ENCODE peak calls at places on chromosome 13, in eight cellular contexts. One of them, this sample, is unnamed.

GRCh38 chr13:102721800-102722231 is 27.0 kb upstream of the METTL21C start:
- DNase-seq in Karpas-422: no peak
- DNase-seq in adrenal gland: no peak
- DNase-seq in pancreas: no peak
- DNase-seq in right cardiac atrium: no peak
- DNase-seq in psoas muscle: peak; percentile 20
- DNase-seq in mammary epithelial cell: no peak
- DNase-seq in aorta: no peak
- DNase-seq in this sample: no peak

GRCh38 chr13:40776232-40776631 is 5.2 kb upstream of the MRPS31 start:
- DNase-seq in pancreas: no peak
- DNase-seq in mammary epithelial cell: no peak
- DNase-seq in Karpas-422: no peak
- DNase-seq in aorta: no peak
- DNase-seq in adrenal gland: no peak
- DNase-seq in psoas muscle: no peak
- DNase-seq in right cardiac atrium: no peak
- DNase-seq in this sample: no peak

GRCh38 chr13:107035778-107036177 is 467.8 kb upstream of the ARGLU1 start:
- DNase-seq in Karpas-422: no peak
- DNase-seq in psoas muscle: no peak
- DNase-seq in mammary epithelial cell: no peak
- DNase-seq in adrenal gland: no peak
- DNase-seq in right cardiac atrium: no peak
- DNase-seq in pancreas: no peak
- DNase-seq in aorta: no peak
- DNase-seq in this sample: no peak

GRCh38 chr13:84609716-84610115 is 727.4 kb upstream of the SLITRK1 start:
- DNase-seq in Karpas-422: no peak
- DNase-seq in aorta: no peak
- DNase-seq in adrenal gland: no peak
- DNase-seq in psoas muscle: no peak
- DNase-seq in pancreas: no peak
- DNase-seq in right cardiac atrium: no peak
- DNase-seq in mammary epithelial cell: peak; percentile 65
- DNase-seq in this sample: no peak

GRCh38 chr13:92843549-92843948 is 383.1 kb upstream of the GPC6 start:
- DNase-seq in mammary epithelial cell: peak; percentile 60
- DNase-seq in aorta: no peak
- DNase-seq in Karpas-422: no peak
- DNase-seq in psoas muscle: no peak
- DNase-seq in pancreas: no peak
- DNase-seq in right cardiac atrium: no peak
- DNase-seq in adrenal gland: no peak
- DNase-seq in this sample: no peak

GRCh38 chr13:95335667-95336066 is 34.4 kb upstream of the ABCC4 start:
- DNase-seq in right cardiac atrium: no peak
- DNase-seq in psoas muscle: no peak
- DNase-seq in pancreas: no peak
- DNase-seq in mammary epithelial cell: peak; percentile 32
- DNase-seq in adrenal gland: no peak
- DNase-seq in aorta: no peak
- DNase-seq in Karpas-422: no peak
- DNase-seq in this sample: no peak

GRCh38 chr13:75364131-75364713 is 117.7 kb downstream of the TBC1D4 start:
- DNase-seq in psoas muscle: no peak
- DNase-seq in adrenal gland: no peak
- DNase-seq in Karpas-422: no peak
- DNase-seq in mammary epithelial cell: peak; percentile 85
- DNase-seq in aorta: no peak
- DNase-seq in right cardiac atrium: no peak
- DNase-seq in pancreas: no peak
- DNase-seq in this sample: no peak

GRCh38 chr13:106011600-106011999 is 523.9 kb downstream of the EFNB2 start:
- DNase-seq in adrenal gland: no peak
- DNase-seq in Karpas-422: no peak
- DNase-seq in mammary epithelial cell: no peak
- DNase-seq in right cardiac atrium: no peak
- DNase-seq in pancreas: no peak
- DNase-seq in psoas muscle: no peak
- DNase-seq in aorta: no peak
- DNase-seq in this sample: no peak

GRCh38 chr13:104327217-104327616 is 1261.0 kb upstream of the SLC10A2 start:
- DNase-seq in psoas muscle: no peak
- DNase-seq in pancreas: no peak
- DNase-seq in right cardiac atrium: no peak
- DNase-seq in adrenal gland: no peak
- DNase-seq in mammary epithelial cell: peak; percentile 15
- DNase-seq in Karpas-422: no peak
- DNase-seq in aorta: no peak
- DNase-seq in this sample: no peak

GRCh38 chr13:30864352-30865130 is 41.5 kb upstream of the MEDAG start:
- DNase-seq in adrenal gland: no peak
- DNase-seq in mammary epithelial cell: peak; percentile 41
- DNase-seq in aorta: no peak
- DNase-seq in right cardiac atrium: no peak
- DNase-seq in pancreas: no peak
- DNase-seq in Karpas-422: no peak
- DNase-seq in psoas muscle: no peak
- DNase-seq in this sample: no peak

GRCh38 chr13:30332516-30333165 is 25.3 kb upstream of the KATNAL1 start:
- DNase-seq in aorta: no peak
- DNase-seq in right cardiac atrium: no peak
- DNase-seq in mammary epithelial cell: no peak
- DNase-seq in adrenal gland: no peak
- DNase-seq in pancreas: no peak
- DNase-seq in Karpas-422: peak; percentile 94
- DNase-seq in psoas muscle: no peak
- DNase-seq in this sample: no peak

GRCh38 chr13:67643656-67644055 is 413.5 kb upstream of the PCDH9 start:
- DNase-seq in psoas muscle: no peak
- DNase-seq in Karpas-422: no peak
- DNase-seq in adrenal gland: no peak
- DNase-seq in right cardiac atrium: no peak
- DNase-seq in aorta: no peak
- DNase-seq in pancreas: no peak
- DNase-seq in mammary epithelial cell: no peak
- DNase-seq in this sample: no peak

GRCh38 chr13:79398915-79399314 is 7.1 kb downstream of the RBM26 start:
- DNase-seq in aorta: no peak
- DNase-seq in psoas muscle: no peak
- DNase-seq in right cardiac atrium: no peak
- DNase-seq in Karpas-422: no peak
- DNase-seq in pancreas: no peak
- DNase-seq in adrenal gland: no peak
- DNase-seq in mammary epithelial cell: peak; percentile 64
- DNase-seq in this sample: no peak

GRCh38 chr13:97499181-97499580 is 65.2 kb downstream of the RAP2A start:
- DNase-seq in aorta: no peak
- DNase-seq in mammary epithelial cell: no peak
- DNase-seq in pancreas: no peak
- DNase-seq in Karpas-422: no peak
- DNase-seq in right cardiac atrium: no peak
- DNase-seq in adrenal gland: no peak
- DNase-seq in psoas muscle: no peak
- DNase-seq in this sample: no peak

GRCh38 chr13:44273991-44274810 is 99.4 kb upstream of the SERP2 start:
- DNase-seq in right cardiac atrium: no peak
- DNase-seq in adrenal gland: no peak
- DNase-seq in Karpas-422: peak; percentile 69
- DNase-seq in aorta: no peak
- DNase-seq in psoas muscle: no peak
- DNase-seq in mammary epithelial cell: no peak
- DNase-seq in pancreas: no peak
- DNase-seq in this sample: no peak

DNA sequence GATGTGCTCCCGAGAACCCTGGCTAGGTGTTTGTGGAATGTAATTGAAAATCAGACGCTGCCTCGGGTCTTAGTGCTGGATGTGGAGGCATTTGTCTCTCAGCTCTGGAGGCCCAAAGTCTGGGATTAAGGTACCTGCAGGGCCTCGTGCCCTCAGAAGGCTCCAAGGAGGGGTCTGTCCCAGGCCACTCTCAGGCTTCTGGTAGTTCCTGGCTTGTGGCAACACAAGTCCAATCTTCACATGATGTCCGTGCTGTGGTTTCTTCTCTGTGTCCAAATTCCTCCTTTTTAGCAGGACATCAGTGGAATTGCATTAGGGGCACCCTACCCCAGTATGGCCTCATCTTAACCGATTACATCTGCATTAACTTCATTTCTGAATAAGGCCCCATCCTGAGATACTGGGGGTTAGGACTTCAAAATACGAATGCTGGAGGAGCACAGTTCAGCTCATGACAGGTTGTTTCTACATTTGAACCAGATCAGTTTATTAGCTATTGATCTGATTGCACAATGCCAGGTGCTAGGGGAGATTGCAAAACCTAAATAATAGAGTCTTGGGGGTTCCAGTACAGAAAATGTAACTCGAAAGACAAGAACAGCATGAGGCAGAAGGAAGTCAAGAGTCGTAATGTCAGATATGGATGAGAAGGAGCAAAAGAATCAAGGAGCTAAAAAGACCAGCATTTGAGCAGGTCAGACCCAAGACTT is 3.9 kb downstream of the ARHGEF7 start:
- DNase-seq in adrenal gland: no peak
- DNase-seq in Karpas-422: no peak
- DNase-seq in right cardiac atrium: no peak
- DNase-seq in mammary epithelial cell: no peak
- DNase-seq in pancreas: no peak
- DNase-seq in psoas muscle: no peak
- DNase-seq in aorta: no peak
- DNase-seq in this sample: no peak
- H3K27ac ChIP-seq in adrenal gland: no peak overlapping the region
- H3K27ac ChIP-seq in Karpas-422: no peak overlapping the region
- H3K27ac ChIP-seq in right cardiac atrium: no peak overlapping the region
- H3K27ac ChIP-seq in mammary epithelial cell: no peak overlapping the region
- H3K27ac ChIP-seq in pancreas: no peak overlapping the region
- H3K27ac ChIP-seq in psoas muscle: peak overlapping the region; percentile 50
- H3K27ac ChIP-seq in aorta: peak overlapping the region; percentile 46
- H3K27ac ChIP-seq in this sample: no peak overlapping the region

GRCh38 chr13:27141746-27142145 is 29.9 kb downstream of the USP12 start:
- DNase-seq in psoas muscle: no peak
- DNase-seq in Karpas-422: no peak
- DNase-seq in mammary epithelial cell: no peak
- DNase-seq in pancreas: no peak
- DNase-seq in aorta: no peak
- DNase-seq in right cardiac atrium: no peak
- DNase-seq in adrenal gland: no peak
- DNase-seq in this sample: no peak

GRCh38 chr13:27151798-27152599 is 19.6 kb downstream of the USP12 start:
- DNase-seq in Karpas-422: peak; percentile 56
- DNase-seq in pancreas: no peak
- DNase-seq in mammary epithelial cell: peak; percentile 14
- DNase-seq in right cardiac atrium: no peak
- DNase-seq in psoas muscle: no peak
- DNase-seq in aorta: no peak
- DNase-seq in adrenal gland: no peak
- DNase-seq in this sample: no peak

GRCh38 chr13:27148900-27149299 is 22.7 kb downstream of the USP12 start:
- DNase-seq in mammary epithelial cell: no peak
- DNase-seq in right cardiac atrium: no peak
- DNase-seq in aorta: no peak
- DNase-seq in adrenal gland: no peak
- DNase-seq in psoas muscle: no peak
- DNase-seq in Karpas-422: no peak
- DNase-seq in pancreas: no peak
- DNase-seq in this sample: no peak

GRCh38 chr13:27149702-27150101 is 21.9 kb downstream of the USP12 start:
- DNase-seq in right cardiac atrium: no peak
- DNase-seq in pancreas: no peak
- DNase-seq in mammary epithelial cell: no peak
- DNase-seq in adrenal gland: no peak
- DNase-seq in Karpas-422: no peak
- DNase-seq in psoas muscle: no peak
- DNase-seq in aorta: no peak
- DNase-seq in this sample: no peak

DNA sequence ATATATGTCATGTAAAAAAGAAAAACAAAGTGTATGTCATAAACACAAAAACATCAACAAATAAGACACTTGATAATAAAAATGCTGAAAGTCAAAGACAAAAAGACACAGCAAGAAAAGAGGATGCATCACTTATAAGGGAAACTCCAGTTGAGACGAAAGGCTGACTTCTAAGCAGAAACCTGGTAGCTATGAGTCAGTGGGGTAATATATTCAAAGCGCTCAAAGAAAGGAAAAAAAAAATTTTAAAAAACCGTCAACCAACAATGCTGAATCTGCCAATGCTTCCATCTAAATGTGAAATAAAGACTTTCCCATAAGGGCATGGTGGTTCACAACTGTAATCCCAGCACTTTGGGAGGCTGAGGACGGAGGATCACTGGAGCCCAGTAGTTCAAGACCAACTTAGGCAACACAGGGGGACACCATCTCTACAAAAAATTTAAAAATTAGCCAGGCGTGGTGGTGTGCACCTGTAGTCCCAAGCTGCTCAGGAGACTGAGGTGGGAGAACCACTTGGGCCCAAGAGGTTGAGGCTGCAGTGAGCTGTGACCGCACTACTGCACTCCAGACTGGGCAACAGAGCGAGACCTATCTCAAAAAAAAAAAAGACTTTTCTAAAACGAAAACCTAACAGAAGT is 24.0 kb downstream of the USP12 start:
- DNase-seq in right cardiac atrium: no peak
- DNase-seq in aorta: no peak
- DNase-seq in Karpas-422: no peak
- DNase-seq in pancreas: no peak
- DNase-seq in adrenal gland: no peak
- DNase-seq in mammary epithelial cell: peak; percentile 15
- DNase-seq in psoas muscle: no peak
- DNase-seq in this sample: no peak
- H3K4me1 ChIP-seq in right cardiac atrium: peaks cover 4% of the 10 kb centered on the region
- H3K4me1 ChIP-seq in aorta: peaks cover 4% of the 10 kb centered on the region
- H3K4me1 ChIP-seq in Karpas-422: peaks cover 22% of the 10 kb centered on the region
- H3K4me1 ChIP-seq in pancreas: peaks cover 9% of the 10 kb centered on the region
- H3K4me1 ChIP-seq in adrenal gland: no peaks in the 10 kb centered on the region
- H3K4me1 ChIP-seq in mammary epithelial cell: peaks cover 3% of the 10 kb centered on the region
- H3K4me1 ChIP-seq in psoas muscle: peaks cover 23% of the 10 kb centered on the region
- H3K4me1 ChIP-seq in this sample: peaks cover 6% of the 10 kb centered on the region

DNA sequence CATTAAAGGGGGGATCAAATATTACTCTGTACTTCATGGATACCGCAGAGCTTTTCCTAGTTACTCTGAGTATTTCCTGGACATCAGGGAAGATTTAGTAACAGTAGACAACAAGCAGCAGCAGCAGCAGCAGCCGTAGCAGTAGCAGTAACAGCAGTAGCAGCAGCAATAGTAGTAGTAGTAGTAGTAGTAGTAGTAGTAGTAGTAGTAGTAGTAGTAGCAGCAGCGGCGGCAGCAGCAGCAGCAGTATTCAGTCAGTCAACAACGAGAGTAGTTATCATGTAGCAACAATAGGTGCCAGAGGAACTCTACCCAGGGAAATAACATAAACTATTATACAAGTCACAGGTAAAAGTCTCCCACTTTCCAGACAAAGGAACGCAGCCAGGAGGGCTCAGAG is 1.1 kb upstream of the DOCK9 start:
- DNase-seq in Karpas-422: no peak
- DNase-seq in pancreas: no peak
- DNase-seq in right cardiac atrium: no peak
- DNase-seq in psoas muscle: no peak
- DNase-seq in mammary epithelial cell: no peak
- DNase-seq in adrenal gland: no peak
- DNase-seq in aorta: no peak
- DNase-seq in this sample: no peak
- H3K27ac ChIP-seq in Karpas-422: no peak overlapping the region
- H3K27ac ChIP-seq in pancreas: no peak overlapping the region
- H3K27ac ChIP-seq in right cardiac atrium: peak overlapping the region; percentile 36
- H3K27ac ChIP-seq in psoas muscle: no peak overlapping the region
- H3K27ac ChIP-seq in mammary epithelial cell: peak overlapping the region; percentile 92
- H3K27ac ChIP-seq in adrenal gland: no peak overlapping the region
- H3K27ac ChIP-seq in aorta: no peak overlapping the region
- H3K27ac ChIP-seq in this sample: no peak overlapping the region

GRCh38 chr13:21043898-21044297 is 17.5 kb downstream of the LATS2 start:
- DNase-seq in mammary epithelial cell: no peak
- DNase-seq in Karpas-422: no peak
- DNase-seq in pancreas: no peak
- DNase-seq in right cardiac atrium: no peak
- DNase-seq in aorta: no peak
- DNase-seq in psoas muscle: no peak
- DNase-seq in adrenal gland: peak; percentile 13
- DNase-seq in this sample: no peak
- H3K4me1 ChIP-seq in mammary epithelial cell: no peaks in the 10 kb centered on the region
- H3K4me1 ChIP-seq in Karpas-422: peaks cover 5% of the 10 kb centered on the region
- H3K4me1 ChIP-seq in pancreas: no peaks in the 10 kb centered on the region
- H3K4me1 ChIP-seq in right cardiac atrium: peaks cover 18% of the 10 kb centered on the region
- H3K4me1 ChIP-seq in aorta: no peaks in the 10 kb centered on the region
- H3K4me1 ChIP-seq in psoas muscle: peaks cover 84% of the 10 kb centered on the region
- H3K4me1 ChIP-seq in adrenal gland: peaks cover 28% of the 10 kb centered on the region
- H3K4me1 ChIP-seq in this sample: peaks cover 70% of the 10 kb centered on the region

This sample was measured in left lung.